ENCODE peak calls at places on chromosomes 7 and 10, in four cellular contexts. V, B, L and X are unnamed samples.

GRCh38 chr7:74483402-74484336 is 30.0 kb downstream of the GTF2IRD1 start:
- DNase-seq in B (no peak), L (no peak), V (no peak), X (no peak)

GRCh38 chr7:132861940-132862554 is 219.8 kb downstream of the CHCHD3 start:
- DNase-seq in L (no peak), V (no peak), B (no peak), X (no peak)

GRCh38 chr10:77805676-77806075 is 120.9 kb downstream of the DLG5 start:
- DNase-seq in V (no peak), B (no peak), L (no peak), X (no peak)

GRCh38 chr7:150451833-150452431 is 1.5 kb downstream of the GIMAP8 start:
- DNase-seq in L (no peak), V (no peak), B (no peak), X (no peak)

GRCh38 chr10:98038333-98038732 is 7.9 kb upstream of the CRTAC1 start:
- DNase-seq in B (no peak), L (no peak), V (peak), X (peak)

GRCh38 chr7:110186334-110186733 is 904.6 kb upstream of the LRRN3 start:
- DNase-seq in B (no peak), V (no peak), L (no peak), X (no peak)

GRCh38 chr10:120613180-120613579 is 156.2 kb downstream of the PLPP4 start:
- DNase-seq in B (no peak), L (no peak), V (no peak), X (no peak)

GRCh38 chr10:18594574-18595156 is 56.7 kb downstream of the NSUN6 start:
- DNase-seq in L (peak), V (peak), B (no peak), X (peak)

GRCh38 chr7:125605241-125605640 is 675.6 kb upstream of the POT1 start:
- DNase-seq in B (no peak), L (peak), V (no peak), X (no peak)

GRCh38 chr10:14698487-14699170 is 76.1 kb downstream of the FAM107B start:
- DNase-seq in V (no peak), B (no peak), L (no peak), X (no peak)

GRCh38 chr7:141600139-141600538 is 48.9 kb downstream of the AGK start:
- DNase-seq in L (no peak), V (no peak), B (no peak), X (no peak)

GRCh38 chr7:140060243-140060630 is 2.5 kb downstream of the PARP12 start:
- DNase-seq in B (no peak), L (no peak), V (no peak), X (no peak)

GRCh38 chr7:128221929-128222403 is 19.1 kb upstream of the LEP start:
- DNase-seq in L (peak), B (peak), V (no peak), X (no peak)

GRCh38 chr7:121480058-121480457 is 84.0 kb upstream of the FAM3C start:
- DNase-seq in B (no peak), V (no peak), L (no peak), X (no peak)

GRCh38 chr10:104146871-104147270 is 24.9 kb downstream of the SFR1 start:
- DNase-seq in B (no peak), V (no peak), L (no peak), X (no peak)

GRCh38 chr10:119355930-119356329 is 148.6 kb downstream of the GRK5 start:
- DNase-seq in L (peak), V (no peak), B (no peak), X (no peak)

GRCh38 chr10:47346572-47347302 is 1.4 kb upstream of the RBP3 start:
- DNase-seq in L (no peak), V (no peak), B (no peak), X (no peak)

GRCh38 chr7:1111156-1111555 is 23.2 kb downstream of the GPER1 start:
- DNase-seq in L (no peak), V (no peak), B (no peak), X (no peak)

GRCh38 chr10:79404690-79405131 is 40.7 kb downstream of the ZCCHC24 start:
- DNase-seq in B (no peak), L (no peak), V (no peak), X (no peak)

GRCh38 chr10:61617586-61617985 is 45.1 kb upstream of the CABCOCO1 start:
- DNase-seq in L (no peak), B (no peak), V (no peak), X (no peak)

GRCh38 chr10:118958984-118959916 is 70.3 kb upstream of the NANOS1 start:
- DNase-seq in V (peak), B (no peak), L (peak), X (no peak)

GRCh38 chr10:130708465-130708864 is 572.3 kb downstream of the GLRX3 start:
- DNase-seq in L (no peak), V (no peak), B (no peak), X (no peak)

GRCh38 chr7:158141221-158141582 is 446.4 kb downstream of the PTPRN2 start:
- DNase-seq in L (no peak), B (no peak), V (no peak), X (no peak)

GRCh38 chr10:44567471-44567870 is 182.6 kb upstream of the CXCL12 start:
- DNase-seq in V (no peak), L (no peak), B (no peak), X (no peak)

GRCh38 chr7:25622716-25623115 is 394.4 kb upstream of the NPVF start:
- DNase-seq in B (no peak), V (no peak), L (no peak), X (no peak)

GRCh38 chr10:12727832-12728215 is 273.7 kb downstream of the CCDC3 start:
- DNase-seq in L (no peak), V (no peak), B (no peak), X (no peak)

GRCh38 chr10:27893320-27894014 is 105.4 kb downstream of the ODAD2 start:
- DNase-seq in B (no peak), V (no peak), L (no peak), X (no peak)

GRCh38 chr10:29486466-29486865 is 148.3 kb downstream of the SVIL start:
- DNase-seq in B (no peak), L (no peak), V (no peak), X (no peak)

GRCh38 chr10:51422311-51423120 is 276.9 kb downstream of the CSTF2T start:
- DNase-seq in L (no peak), V (peak), B (peak), X (peak)

GRCh38 chr7:98365863-98366561 is 34.9 kb downstream of the BAIAP2L1 start:
- DNase-seq in B (no peak), V (no peak), L (no peak), X (no peak)
- TF ChIP-seq TEAD4 in B (no peak), V (no peak), L (no peak), X (no peak)

DNA sequence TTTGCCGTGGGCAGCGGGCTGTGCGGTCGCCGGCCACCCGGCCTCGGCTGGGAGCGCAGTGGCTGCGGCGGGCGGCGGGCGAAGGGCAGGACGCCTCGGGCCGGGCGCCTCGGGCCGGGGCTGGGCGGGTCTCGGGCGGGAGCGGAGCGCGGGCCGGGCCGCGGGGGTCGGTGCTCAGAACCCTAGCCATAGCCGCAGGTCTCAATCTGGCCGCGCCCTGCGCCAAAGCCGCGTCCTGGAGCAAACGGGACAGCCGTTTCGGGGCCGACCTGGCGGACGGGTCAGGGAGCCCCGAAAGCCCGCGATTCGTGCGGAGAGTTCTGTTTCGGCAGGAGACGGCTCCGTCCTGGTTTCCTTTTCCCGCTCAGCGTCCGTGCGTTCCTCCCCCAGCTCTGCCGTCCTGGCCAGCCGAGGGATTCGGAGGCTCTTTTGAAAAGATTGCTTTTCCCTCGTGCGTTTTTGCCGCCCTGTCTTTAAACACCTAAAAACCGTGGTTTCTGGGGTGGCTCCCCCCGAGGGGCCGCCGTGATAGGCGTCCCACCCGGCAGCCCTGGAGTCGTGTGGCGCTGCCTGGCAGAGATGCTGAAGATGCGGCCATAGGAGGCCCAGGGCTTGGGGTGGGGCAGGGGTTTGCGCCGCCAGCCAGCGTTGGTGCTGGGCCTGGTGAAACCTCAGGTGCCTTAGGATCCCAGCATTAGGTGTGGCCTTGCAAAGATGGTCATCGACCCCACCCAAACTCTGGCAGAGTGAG is 727 bp downstream of the RET start:
- DNase-seq in L (no peak), B (peak), V (peak), X (peak)
- TF ChIP-seq TEAD4 in L (no peak), B (no peak), V (no peak), X (no peak)

GRCh38 chr10:110083884-110084283 is 76.1 kb downstream of the ADD3 start:
- DNase-seq in B (no peak), L (no peak), V (no peak), X (no peak)
- TF ChIP-seq TEAD4 in B (no peak), L (no peak), V (no peak), X (no peak)

GRCh38 chr10:110103921-110104461 is 96.2 kb downstream of the ADD3 start:
- DNase-seq in L (no peak), V (no peak), B (no peak), X (no peak)
- TF ChIP-seq TEAD4 in L (no peak), V (no peak), B (no peak), X (no peak)

DNA sequence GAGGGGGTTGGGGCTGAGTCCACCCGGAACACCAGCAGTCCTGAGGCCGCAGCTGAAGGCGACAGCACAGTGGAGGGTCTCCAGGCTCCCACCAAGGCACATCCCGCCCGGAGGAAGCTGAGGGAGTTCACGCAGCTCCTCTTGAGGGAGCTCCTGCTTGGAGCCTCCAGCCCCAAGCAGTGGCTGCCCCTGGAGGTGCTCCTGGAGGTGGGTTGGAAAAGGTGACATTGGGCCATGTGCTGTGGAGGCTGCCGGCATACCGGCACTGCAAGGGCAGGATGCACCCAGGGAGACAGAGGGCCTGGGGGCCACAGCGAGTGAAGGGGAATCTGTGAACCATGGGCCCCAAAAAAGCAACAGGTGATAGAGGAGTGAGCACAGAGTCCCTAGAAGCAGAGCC is 119.4 kb downstream of the LRRC18 start:
- DNase-seq in B (no peak), V (no peak), L (no peak), X (no peak)
- TF ChIP-seq TEAD4 in B (no peak), V (no peak), L (no peak), X (no peak)

GRCh38 chr10:21826725-21827124 is 176.8 kb downstream of the DNAJC1 start:
- DNase-seq in L (no peak), V (no peak), B (no peak), X (no peak)
- TF ChIP-seq TEAD4 in L (no peak), V (no peak), B (no peak), X (no peak)